ENCODE peak calls at places on chromosomes 7 and 10, in ten cellular contexts. P is effector CD8-positive, alpha-beta T cell; L is ecto neural progenitor cell; T is right lobe of liver; F is bronchial epithelial cell; B is brain microvascular endothelial cell; U is hippocampal formation; S is activated naive CD4-positive, alpha-beta T cell treated with anti-CD3 and anti-CD28 coated beads, Interleukin-2, amount 10 ng/mL, durations not matched to agents 7 days and 5 days; Q is left lung; N is CD8-positive, alpha-beta memory T cell. M is an unnamed sample.

GRCh38 chr10:72226418-72227027 is 10.4 kb upstream of the ASCC1 start:
- DNase-seq in P (no peak), L (no peak), T (no peak), F (no peak), B (no peak), U (no peak), S (no peak), Q (no peak), N (no peak), M (no peak)

GRCh38 chr7:7696458-7697119 is 21.8 kb downstream of the RPA3 start:
- DNase-seq in P (no peak), L (no peak), T (no peak), F (peak), B (peak), U (no peak), S (no peak), Q (no peak), N (no peak), M (no peak)

GRCh38 chr7:137032436-137032835 is 164.0 kb downstream of the CHRM2 start:
- DNase-seq in P (no peak), L (no peak), T (no peak), F (no peak), B (no peak), U (no peak), S (no peak), Q (no peak), N (no peak), M (no peak)

GRCh38 chr10:27513451-27514191 is 9.5 kb downstream of the RAB18 start:
- DNase-seq in P (no peak), L (no peak), T (no peak), F (peak), B (peak), U (no peak), S (peak), Q (no peak), N (no peak), M (no peak)

GRCh38 chr7:83739527-83739926 is 90.6 kb upstream of the SEMA3E start:
- DNase-seq in P (no peak), L (no peak), T (no peak), F (no peak), B (no peak), U (no peak), S (no peak), Q (no peak), N (no peak), M (no peak)

GRCh38 chr7:88205179-88205578 is 14.7 kb downstream of the SRI start:
- DNase-seq in P (no peak), L (no peak), T (no peak), F (no peak), B (no peak), U (no peak), S (no peak), Q (no peak), N (no peak), M (no peak)

GRCh38 chr7:23105644-23106490 is at the start of gene KLHL7:
- DNase-seq in P (peak), L (peak), T (peak), F (peak), B (peak), U (peak), S (peak), Q (peak), N (peak), M (peak)

GRCh38 chr10:78730754-78731153 is 338.0 kb upstream of the ZMIZ1 start:
- DNase-seq in P (no peak), L (no peak), T (no peak), F (no peak), B (no peak), U (no peak), S (no peak), Q (no peak), N (no peak), M (no peak)

GRCh38 chr7:148121426-148121825 is 469.1 kb upstream of the C7orf33 start:
- DNase-seq in P (no peak), L (no peak), T (no peak), F (no peak), B (no peak), U (no peak), S (no peak), Q (no peak), N (no peak), M (no peak)

GRCh38 chr7:28726563-28726962 is 231.6 kb downstream of the TRIL start:
- DNase-seq in P (no peak), L (no peak), T (no peak), F (no peak), B (no peak), U (no peak), S (no peak), Q (no peak), N (no peak), M (no peak)

GRCh38 chr7:129176853-129177369 is 11.5 kb upstream of the SMO start:
- DNase-seq in P (no peak), L (no peak), T (no peak), F (no peak), B (no peak), U (no peak), S (no peak), Q (no peak), N (no peak), M (no peak)

GRCh38 chr10:97974108-97974507 is 56.3 kb downstream of the CRTAC1 start:
- DNase-seq in P (no peak), L (no peak), T (no peak), F (no peak), B (no peak), U (no peak), S (no peak), Q (no peak), N (no peak), M (no peak)

GRCh38 chr7:44287488-44288380 is 37.7 kb downstream of the CAMK2B start:
- DNase-seq in P (no peak), L (peak), T (peak), F (no peak), B (no peak), U (no peak), S (peak), Q (peak), N (peak), M (peak)

GRCh38 chr10:59077855-59078254 is 98.6 kb upstream of the PHYHIPL start:
- DNase-seq in P (no peak), L (no peak), T (no peak), F (no peak), B (no peak), U (no peak), S (no peak), Q (no peak), N (no peak), M (no peak)

GRCh38 chr10:6233725-6234277 is 31.1 kb downstream of the PFKFB3 start:
- DNase-seq in P (no peak), L (no peak), T (no peak), F (no peak), B (no peak), U (no peak), S (no peak), Q (no peak), N (no peak), M (no peak)

GRCh38 chr7:68176974-68177373 is 1180.3 kb downstream of the TYW1 start:
- DNase-seq in P (no peak), L (peak), T (peak), F (peak), B (peak), U (peak), S (no peak), Q (peak), N (no peak), M (peak)

GRCh38 chr10:33600381-33600780 is 265.9 kb upstream of the NRP1 start:
- DNase-seq in P (no peak), L (no peak), T (no peak), F (peak), B (peak), U (no peak), S (no peak), Q (no peak), N (no peak), M (no peak)

GRCh38 chr10:104054430-104054829 is 31.2 kb downstream of the COL17A1 start:
- DNase-seq in P (no peak), L (no peak), T (no peak), F (peak), B (no peak), U (no peak), S (no peak), Q (no peak), N (no peak), M (no peak)

GRCh38 chr10:72893136-72893798 is at the start of gene OIT3:
- DNase-seq in P (no peak), L (no peak), T (no peak), F (no peak), B (no peak), U (no peak), S (no peak), Q (no peak), N (no peak), M (no peak)

GRCh38 chr7:147015999-147016398 is 899.4 kb downstream of the CNTNAP2 start:
- DNase-seq in P (no peak), L (no peak), T (no peak), F (no peak), B (no peak), U (no peak), S (no peak), Q (no peak), N (no peak), M (no peak)

GRCh38 chr10:43960477-43960876 is 311.8 kb upstream of the ZNF32 start:
- DNase-seq in P (no peak), L (peak), T (no peak), F (no peak), B (no peak), U (no peak), S (no peak), Q (no peak), N (no peak), M (no peak)

GRCh38 chr10:28619465-28619864 is 57.9 kb upstream of the BAMBI start:
- DNase-seq in P (no peak), L (no peak), T (no peak), F (no peak), B (no peak), U (no peak), S (no peak), Q (no peak), N (no peak), M (no peak)

GRCh38 chr7:137169282-137169698 is 174.2 kb downstream of the PTN start:
- DNase-seq in P (no peak), L (peak), T (peak), F (peak), B (peak), U (peak), S (no peak), Q (no peak), N (no peak), M (peak)

GRCh38 chr7:27814054-27814453 is 74.1 kb downstream of the TAX1BP1 start:
- DNase-seq in P (no peak), L (no peak), T (no peak), F (no peak), B (no peak), U (no peak), S (no peak), Q (no peak), N (no peak), M (no peak)

GRCh38 chr10:131406676-131407392 is 95.3 kb upstream of the TCERG1L start:
- DNase-seq in P (no peak), L (no peak), T (no peak), F (no peak), B (no peak), U (no peak), S (no peak), Q (no peak), N (no peak), M (no peak)

GRCh38 chr7:121049028-121049791 is 60.7 kb downstream of the CPED1 start:
- DNase-seq in P (no peak), L (no peak), T (no peak), F (no peak), B (no peak), U (no peak), S (no peak), Q (no peak), N (no peak), M (no peak)

GRCh38 chr10:101021239-101021638 is 9.7 kb downstream of the PDZD7 start:
- DNase-seq in P (no peak), L (no peak), T (no peak), F (no peak), B (no peak), U (no peak), S (no peak), Q (no peak), N (no peak), M (no peak)

GRCh38 chr7:32042900-32043299 is 27.3 kb downstream of the PDE1C start:
- DNase-seq in P (no peak), L (no peak), T (no peak), F (no peak), B (no peak), U (no peak), S (no peak), Q (no peak), N (no peak), M (no peak)